ENCODE peak calls at places on chromosome 1, in seven cellular contexts. One of them, this sample, is unnamed.

GRCh38 chr1:3194760-3195479 is 125.9 kb downstream of the PRDM16 start:
- DNase-seq in GM20000: no peak
- DNase-seq in GM06990: no peak
- DNase-seq in Daoy: no peak
- DNase-seq in naive thymus-derived CD4-positive, alpha-beta T cell: no peak
- DNase-seq in NCI-H2029: no peak
- DNase-seq in fibroblast of lung: no peak
- DNase-seq in this sample: no peak

GRCh38 chr1:111227875-111228747 is 598 bp downstream of the CHI3L2 start:
- DNase-seq in GM06990: no peak
- DNase-seq in GM20000: no peak
- DNase-seq in naive thymus-derived CD4-positive, alpha-beta T cell: no peak
- DNase-seq in Daoy: peak; percentile 90
- DNase-seq in NCI-H2029: no peak
- DNase-seq in fibroblast of lung: peak; percentile 92
- DNase-seq in this sample: peak; percentile 77

GRCh38 chr1:64969305-64970066 is 3.1 kb upstream of the JAK1 start:
- DNase-seq in naive thymus-derived CD4-positive, alpha-beta T cell: no peak
- DNase-seq in fibroblast of lung: peak; percentile 45
- DNase-seq in GM20000: no peak
- DNase-seq in Daoy: no peak
- DNase-seq in GM06990: no peak
- DNase-seq in NCI-H2029: no peak
- DNase-seq in this sample: no peak

GRCh38 chr1:54971317-54971791 is 9.1 kb upstream of the TMEM61 start:
- DNase-seq in GM20000: peak; percentile 49
- DNase-seq in GM06990: peak; percentile 66
- DNase-seq in fibroblast of lung: no peak
- DNase-seq in naive thymus-derived CD4-positive, alpha-beta T cell: no peak
- DNase-seq in Daoy: peak; percentile 62
- DNase-seq in NCI-H2029: peak; percentile 65
- DNase-seq in this sample: peak; percentile 17

GRCh38 chr1:221234821-221235220 is 355.6 kb downstream of the HLX start:
- DNase-seq in GM06990: no peak
- DNase-seq in naive thymus-derived CD4-positive, alpha-beta T cell: no peak
- DNase-seq in NCI-H2029: no peak
- DNase-seq in fibroblast of lung: peak; percentile 56
- DNase-seq in GM20000: no peak
- DNase-seq in Daoy: peak; percentile 6
- DNase-seq in this sample: no peak

GRCh38 chr1:2225029-2225428 is 3.1 kb upstream of the SKI start:
- DNase-seq in Daoy: no peak
- DNase-seq in NCI-H2029: no peak
- DNase-seq in fibroblast of lung: no peak
- DNase-seq in GM06990: no peak
- DNase-seq in naive thymus-derived CD4-positive, alpha-beta T cell: no peak
- DNase-seq in GM20000: no peak
- DNase-seq in this sample: no peak

GRCh38 chr1:39026051-39026946 is at the start of gene NDUFS5:
- DNase-seq in Daoy: peak; percentile 95
- DNase-seq in GM20000: peak; percentile 82
- DNase-seq in fibroblast of lung: peak; percentile 94
- DNase-seq in GM06990: peak; percentile 85
- DNase-seq in NCI-H2029: peak; percentile 100
- DNase-seq in naive thymus-derived CD4-positive, alpha-beta T cell: peak; percentile 81
- DNase-seq in this sample: peak; percentile 92

GRCh38 chr1:243286409-243287127 is 30.7 kb downstream of the SDCCAG8 start:
- DNase-seq in NCI-H2029: no peak
- DNase-seq in GM20000: no peak
- DNase-seq in fibroblast of lung: peak; percentile 62
- DNase-seq in Daoy: peak; percentile 20
- DNase-seq in GM06990: no peak
- DNase-seq in naive thymus-derived CD4-positive, alpha-beta T cell: no peak
- DNase-seq in this sample: peak; percentile 42

GRCh38 chr1:154847891-154848290 is 22.2 kb downstream of the KCNN3 start:
- DNase-seq in Daoy: peak; percentile 47
- DNase-seq in GM06990: no peak
- DNase-seq in NCI-H2029: peak; percentile 56
- DNase-seq in naive thymus-derived CD4-positive, alpha-beta T cell: no peak
- DNase-seq in GM20000: no peak
- DNase-seq in fibroblast of lung: no peak
- DNase-seq in this sample: no peak

GRCh38 chr1:187306671-187307415 is 478.1 kb downstream of the PLA2G4A start:
- DNase-seq in fibroblast of lung: no peak
- DNase-seq in GM06990: no peak
- DNase-seq in naive thymus-derived CD4-positive, alpha-beta T cell: no peak
- DNase-seq in GM20000: no peak
- DNase-seq in NCI-H2029: no peak
- DNase-seq in Daoy: peak; percentile 25
- DNase-seq in this sample: no peak

This sample was measured in kidney glomerular epithelial cell.